ENCODE peak calls at places on chromosomes 3 and 15, in four cellular contexts. One of them, this sample, is unnamed.

GRCh38 chr3:126834596-126835471 is 130.8 kb downstream of the CHCHD6 start:
- DNase-seq in GM06990: no peak
- DNase-seq in fibroblast of lung: peak; percentile 54
- DNase-seq in psoas muscle: no peak
- DNase-seq in this sample: no peak

GRCh38 chr3:178536271-178537079 is at the start of gene KCNMB2:
- DNase-seq in GM06990: no peak
- DNase-seq in fibroblast of lung: peak; percentile 17
- DNase-seq in psoas muscle: no peak
- DNase-seq in this sample: peak; percentile 18

GRCh38 chr3:5058463-5058862 is 63.6 kb upstream of the ARL8B start:
- DNase-seq in GM06990: no peak
- DNase-seq in fibroblast of lung: peak; percentile 93
- DNase-seq in psoas muscle: no peak
- DNase-seq in this sample: peak; percentile 50

GRCh38 chr3:69763976-69764851 is 24.9 kb downstream of the MITF start:
- DNase-seq in GM06990: no peak
- DNase-seq in fibroblast of lung: peak; percentile 48
- DNase-seq in psoas muscle: no peak
- DNase-seq in this sample: no peak

GRCh38 chr3:141998674-141999290 is 122.3 kb downstream of the ATP1B3 start:
- DNase-seq in GM06990: no peak
- DNase-seq in fibroblast of lung: peak; percentile 9
- DNase-seq in psoas muscle: no peak
- DNase-seq in this sample: peak; percentile 38

GRCh38 chr3:46894256-46894655 is 16.7 kb downstream of the PTH1R start:
- DNase-seq in GM06990: no peak
- DNase-seq in fibroblast of lung: no peak
- DNase-seq in psoas muscle: peak; percentile 6
- DNase-seq in this sample: no peak

GRCh38 chr3:68876112-68876713 is 56.1 kb downstream of the TAFA4 start:
- DNase-seq in GM06990: no peak
- DNase-seq in fibroblast of lung: peak; percentile 50
- DNase-seq in psoas muscle: no peak
- DNase-seq in this sample: peak; percentile 85

GRCh38 chr3:193313448-193313958 is 65.0 kb downstream of the ATP13A5 start:
- DNase-seq in GM06990: no peak
- DNase-seq in fibroblast of lung: no peak
- DNase-seq in psoas muscle: no peak
- DNase-seq in this sample: no peak

GRCh38 chr3:46831841-46832240 is 31.4 kb downstream of the MYL3 start:
- DNase-seq in GM06990: no peak
- DNase-seq in fibroblast of lung: no peak
- DNase-seq in psoas muscle: no peak
- DNase-seq in this sample: no peak

GRCh38 chr15:27260523-27260922 is 289.5 kb downstream of the GABRG3 start:
- DNase-seq in GM06990: no peak
- DNase-seq in fibroblast of lung: no peak
- DNase-seq in psoas muscle: no peak
- DNase-seq in this sample: no peak

GRCh38 chr15:67543348-67543718 is 830 bp downstream of the MAP2K5 start:
- DNase-seq in GM06990: no peak
- DNase-seq in fibroblast of lung: peak; percentile 3
- DNase-seq in psoas muscle: peak; percentile 57
- DNase-seq in this sample: peak; percentile 9

GRCh38 chr15:95470997-95471692 is 859.4 kb upstream of the NR2F2 start:
- DNase-seq in GM06990: no peak
- DNase-seq in fibroblast of lung: peak; percentile 55
- DNase-seq in psoas muscle: no peak
- DNase-seq in this sample: peak; percentile 91

GRCh38 chr3:107957506-107957905 is 133.3 kb downstream of the CD47 start:
- DNase-seq in GM06990: no peak
- DNase-seq in fibroblast of lung: no peak
- DNase-seq in psoas muscle: no peak
- DNase-seq in this sample: peak; percentile 67
- H3K4me3 ChIP-seq in GM06990: no peak overlapping the region
- H3K4me3 ChIP-seq in fibroblast of lung: peak overlapping the region; percentile 26
- H3K4me3 ChIP-seq in psoas muscle: peak overlapping the region; percentile 44
- H3K4me3 ChIP-seq in this sample: peak overlapping the region; percentile 4

GRCh38 chr3:113242091-113242581 is 30.8 kb downstream of the BOC start:
- DNase-seq in GM06990: no peak
- DNase-seq in fibroblast of lung: peak; percentile 87
- DNase-seq in psoas muscle: no peak
- DNase-seq in this sample: peak; percentile 38
- H3K4me3 ChIP-seq in GM06990: no peak overlapping the region
- H3K4me3 ChIP-seq in fibroblast of lung: no peak overlapping the region
- H3K4me3 ChIP-seq in psoas muscle: no peak overlapping the region
- H3K4me3 ChIP-seq in this sample: no peak overlapping the region

GRCh38 chr15:84631706-84632272 is 22.3 kb downstream of the WDR73 start:
- DNase-seq in GM06990: no peak
- DNase-seq in fibroblast of lung: no peak
- DNase-seq in psoas muscle: no peak
- DNase-seq in this sample: peak; percentile 46

GRCh38 chr15:84633311-84634227 is 20.5 kb downstream of the WDR73 start:
- DNase-seq in GM06990: peak; percentile 82
- DNase-seq in fibroblast of lung: peak; percentile 83
- DNase-seq in psoas muscle: peak; percentile 85
- DNase-seq in this sample: peak; percentile 79

GRCh38 chr15:84638103-84638502 is 16.0 kb downstream of the WDR73 start:
- DNase-seq in GM06990: no peak
- DNase-seq in fibroblast of lung: peak; percentile 20
- DNase-seq in psoas muscle: no peak
- DNase-seq in this sample: peak; percentile 15

GRCh38 chr15:84629033-84629432 is 25.1 kb downstream of the WDR73 start:
- DNase-seq in GM06990: no peak
- DNase-seq in fibroblast of lung: no peak
- DNase-seq in psoas muscle: no peak
- DNase-seq in this sample: no peak

DNA sequence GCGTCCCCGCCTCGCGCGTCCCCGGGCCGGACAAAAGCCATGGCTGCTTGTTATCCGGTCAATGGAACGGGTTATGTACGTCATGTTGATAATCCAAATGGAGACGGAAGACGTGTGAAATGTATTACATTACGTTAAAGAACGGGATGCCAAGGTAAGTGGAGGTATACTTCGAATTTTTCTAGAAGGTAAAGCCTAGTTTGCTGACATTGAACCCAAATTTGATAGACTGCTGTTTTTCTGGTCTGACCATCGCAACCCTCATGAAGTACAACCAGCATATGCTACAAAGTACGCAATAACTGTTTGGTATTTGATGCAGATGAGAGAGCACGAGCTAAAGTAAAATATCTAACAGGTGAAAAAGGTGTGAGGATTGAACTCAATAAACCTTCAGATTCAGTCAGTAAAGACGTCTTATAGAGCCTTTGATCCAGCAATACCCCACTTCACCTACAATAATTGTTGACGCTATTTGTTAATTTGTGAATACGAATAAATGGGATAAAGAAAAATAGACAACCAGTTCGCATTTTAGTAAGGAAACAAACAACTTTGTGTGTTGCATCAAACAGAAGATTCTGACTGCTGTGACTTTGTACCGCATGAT is 19.8 kb downstream of the WDR73 start:
- DNase-seq in GM06990: no peak
- DNase-seq in fibroblast of lung: no peak
- DNase-seq in psoas muscle: no peak
- DNase-seq in this sample: no peak
- H3K4me3 ChIP-seq in GM06990: peak overlapping the region; percentile 65
- H3K4me3 ChIP-seq in fibroblast of lung: peak overlapping the region; percentile 70
- H3K4me3 ChIP-seq in psoas muscle: peak overlapping the region; percentile 89
- H3K4me3 ChIP-seq in this sample: peak overlapping the region; percentile 68

DNA sequence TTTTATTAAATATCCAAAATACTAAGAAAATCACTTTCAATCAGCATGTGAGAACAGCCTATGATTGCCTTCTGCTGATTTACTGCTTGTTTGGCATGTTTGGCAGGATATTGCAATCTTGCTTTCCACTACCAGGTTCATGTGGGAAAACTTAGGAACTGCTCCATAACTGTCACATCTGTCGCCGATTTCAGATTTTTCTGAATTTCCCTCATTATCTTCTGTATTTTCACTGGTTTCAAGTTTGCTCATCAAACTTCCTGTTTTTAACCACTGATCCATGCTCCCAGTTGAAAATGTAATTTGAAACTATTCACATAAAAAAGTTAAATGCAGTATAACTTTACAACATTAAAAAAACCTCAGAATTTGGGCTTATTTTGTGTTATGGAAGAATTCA is 93.0 kb downstream of the NFKBIZ start:
- DNase-seq in GM06990: peak; percentile 64
- DNase-seq in fibroblast of lung: peak; percentile 13
- DNase-seq in psoas muscle: no peak
- DNase-seq in this sample: no peak
- H3K4me3 ChIP-seq in GM06990: no peak overlapping the region
- H3K4me3 ChIP-seq in fibroblast of lung: no peak overlapping the region
- H3K4me3 ChIP-seq in psoas muscle: no peak overlapping the region
- H3K4me3 ChIP-seq in this sample: no peak overlapping the region

GRCh38 chr3:100720423-100720822 is 11.1 kb downstream of the TFG start:
- DNase-seq in GM06990: no peak
- DNase-seq in fibroblast of lung: no peak
- DNase-seq in psoas muscle: no peak
- DNase-seq in this sample: no peak
- H3K4me3 ChIP-seq in GM06990: no peak overlapping the region
- H3K4me3 ChIP-seq in fibroblast of lung: no peak overlapping the region
- H3K4me3 ChIP-seq in psoas muscle: no peak overlapping the region
- H3K4me3 ChIP-seq in this sample: no peak overlapping the region

DNA sequence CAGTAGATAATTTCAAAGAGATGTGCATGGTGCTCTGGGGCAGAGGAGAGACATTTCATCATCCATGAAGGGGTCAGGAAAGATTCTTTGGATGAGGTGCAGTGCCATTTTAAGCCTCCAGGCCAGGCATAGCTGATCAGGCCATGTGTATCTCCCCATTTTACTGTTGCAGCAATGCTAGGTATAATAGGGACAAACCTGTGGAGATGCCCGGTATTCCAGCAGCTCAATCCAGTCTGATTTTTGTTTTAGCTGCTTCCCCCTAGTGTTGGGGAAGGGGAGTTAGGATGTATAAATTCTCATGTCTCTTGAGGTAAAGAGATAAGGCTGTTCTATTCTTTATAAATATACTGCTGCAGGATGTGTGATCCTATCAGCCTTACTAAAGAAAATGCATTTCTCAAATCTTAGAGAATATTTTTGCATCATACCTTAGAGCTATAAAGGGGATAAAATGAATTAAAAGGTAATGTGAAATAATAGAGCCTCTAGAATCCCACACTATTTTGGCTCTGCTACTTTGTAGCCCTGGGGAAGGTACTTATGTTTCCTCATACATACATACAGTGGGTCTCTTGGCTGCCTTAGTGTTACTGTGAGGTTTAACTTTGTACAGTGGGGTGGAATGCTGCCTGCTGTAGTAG is 5.2 kb downstream of the CDV3 start:
- DNase-seq in GM06990: no peak
- DNase-seq in fibroblast of lung: peak; percentile 55
- DNase-seq in psoas muscle: no peak
- DNase-seq in this sample: peak; percentile 57
- H3K4me3 ChIP-seq in GM06990: peak overlapping the region; percentile 46
- H3K4me3 ChIP-seq in fibroblast of lung: peak overlapping the region; percentile 35
- H3K4me3 ChIP-seq in psoas muscle: peak overlapping the region; percentile 9
- H3K4me3 ChIP-seq in this sample: no peak overlapping the region

DNA sequence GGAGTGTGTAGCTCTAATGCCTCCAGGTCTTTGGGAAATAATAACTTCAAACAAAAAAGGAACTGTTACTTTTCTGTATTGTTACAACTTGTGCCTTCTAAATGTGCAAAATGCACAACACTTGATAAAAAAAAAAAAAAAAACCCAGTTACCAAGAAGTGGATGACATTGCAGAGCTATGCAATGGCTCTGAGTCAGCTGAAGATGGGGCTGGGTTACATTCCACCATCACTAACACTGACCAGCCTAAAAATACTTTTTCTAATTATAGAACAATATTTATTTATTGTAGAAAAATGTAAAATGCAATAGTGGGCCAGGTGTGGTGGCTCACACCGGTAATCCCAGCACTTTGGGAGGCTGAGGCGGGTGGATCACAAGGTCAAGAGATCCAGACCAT is 65.8 kb upstream of the MANF start:
- DNase-seq in GM06990: no peak
- DNase-seq in fibroblast of lung: peak; percentile 30
- DNase-seq in psoas muscle: no peak
- DNase-seq in this sample: no peak
- H3K4me3 ChIP-seq in GM06990: no peak overlapping the region
- H3K4me3 ChIP-seq in fibroblast of lung: no peak overlapping the region
- H3K4me3 ChIP-seq in psoas muscle: no peak overlapping the region
- H3K4me3 ChIP-seq in this sample: no peak overlapping the region